ENCODE peak calls at places on chromosome 15, in ten cellular contexts. T is RPMI8226; G is CD8-positive, alpha-beta T cell; D is BJ; Y is ecto neural progenitor cell; J is head of caudate nucleus; X is AG08395; A is iPS DF 6.9; I is activated effector memory CD4-positive, alpha-beta T cell treated with Interleukin-2 at 50 U/mL for 16 hours; P is Daoy. V is an unnamed sample.

GRCh38 chr15:101773496-101774100 is 29.7 kb upstream of the OR4F6 start:
- DNase-seq in D (no peak), A (no peak), P (no peak), X (no peak), I (no peak), T (peak), Y (no peak), G (no peak), J (no peak), V (no peak)

GRCh38 chr15:63157891-63158431 is 684 bp upstream of the RPS27L start:
- DNase-seq in P (peak), T (peak), A (peak), J (peak), I (no peak), D (peak), G (peak), Y (peak), X (peak), V (peak)

GRCh38 chr15:53506370-53506769 is 253.1 kb downstream of the WDR72 start:
- DNase-seq in J (no peak), X (no peak), D (no peak), A (no peak), G (no peak), T (peak), I (no peak), Y (no peak), P (no peak), V (no peak)

GRCh38 chr15:90441011-90441410 is 53.0 kb downstream of the IQGAP1 start:
- DNase-seq in P (no peak), J (no peak), D (no peak), T (no peak), Y (no peak), X (no peak), A (no peak), I (no peak), G (no peak), V (no peak)

GRCh38 chr15:76533060-76533955 is 196.7 kb downstream of the ISL2 start:
- DNase-seq in D (no peak), P (no peak), I (no peak), J (no peak), Y (no peak), A (no peak), T (no peak), G (no peak), X (no peak), V (no peak)

GRCh38 chr15:95019907-95020306 is 788.5 kb downstream of the MCTP2 start:
- DNase-seq in G (no peak), X (no peak), A (no peak), T (peak), I (no peak), D (no peak), J (no peak), Y (no peak), P (no peak), V (no peak)

GRCh38 chr15:89822030-89822429 is 7.4 kb upstream of the ANPEP start:
- DNase-seq in T (peak), Y (no peak), A (no peak), X (peak), G (no peak), D (no peak), I (no peak), J (no peak), P (peak), V (no peak)

GRCh38 chr15:48385431-48385830 is 54.2 kb downstream of the DUT start:
- DNase-seq in A (no peak), X (peak), I (no peak), J (no peak), P (peak), G (no peak), Y (no peak), D (peak), T (no peak), V (peak)

GRCh38 chr15:97684249-97684648 is 276.3 kb upstream of the ARRDC4 start:
- DNase-seq in D (no peak), I (no peak), A (no peak), X (no peak), G (no peak), T (peak), Y (no peak), J (no peak), P (peak), V (no peak)

GRCh38 chr15:66772967-66773873 is 71.2 kb downstream of the SMAD6 start:
- DNase-seq in D (no peak), A (no peak), T (no peak), X (no peak), J (no peak), Y (no peak), P (no peak), G (no peak), I (no peak), V (peak)

GRCh38 chr15:94674251-94674650 is 442.9 kb downstream of the MCTP2 start:
- DNase-seq in D (no peak), P (peak), I (no peak), G (no peak), Y (no peak), X (no peak), A (no peak), J (no peak), T (no peak), V (peak)

GRCh38 chr15:41806291-41807181 is 21.4 kb upstream of the JMJD7 start:
- DNase-seq in X (no peak), Y (no peak), J (no peak), D (no peak), P (no peak), G (no peak), T (peak), I (no peak), A (no peak), V (no peak)

GRCh38 chr15:27045796-27046195 is 74.8 kb downstream of the GABRG3 start:
- DNase-seq in I (no peak), A (no peak), D (no peak), Y (no peak), G (no peak), P (no peak), X (no peak), T (no peak), J (no peak), V (no peak)

GRCh38 chr15:72493220-72493619 is 19.1 kb downstream of the ARIH1 start:
- DNase-seq in A (no peak), D (no peak), J (no peak), X (no peak), I (no peak), T (no peak), G (no peak), Y (no peak), P (no peak), V (no peak)

GRCh38 chr15:101692799-101693198 is 31.5 kb downstream of the TARS3 start:
- DNase-seq in P (no peak), J (no peak), G (no peak), Y (no peak), X (no peak), D (no peak), A (no peak), I (no peak), T (no peak), V (no peak)

GRCh38 chr15:101242999-101243336 is 8.9 kb downstream of the CHSY1 start:
- DNase-seq in D (no peak), G (no peak), X (no peak), P (peak), I (no peak), A (no peak), J (no peak), Y (no peak), T (no peak), V (no peak)

GRCh38 chr15:42911058-42911592 is 9.5 kb downstream of the TTBK2 start:
- DNase-seq in A (no peak), I (no peak), D (peak), J (no peak), P (no peak), Y (no peak), G (no peak), T (no peak), X (peak), V (peak)

GRCh38 chr15:75723847-75724660 is 11.4 kb upstream of the CSPG4 start:
- DNase-seq in G (no peak), I (no peak), Y (no peak), D (peak), T (peak), J (peak), A (no peak), X (peak), P (peak), V (peak)

GRCh38 chr15:95601525-95601924 is 729.0 kb upstream of the NR2F2 start:
- DNase-seq in J (no peak), G (no peak), X (no peak), D (no peak), T (no peak), Y (no peak), P (no peak), A (no peak), I (no peak), V (no peak)

GRCh38 chr15:88060383-88060782 is 196.2 kb downstream of the NTRK3 start:
- DNase-seq in D (no peak), I (no peak), Y (no peak), A (no peak), P (no peak), T (no peak), X (no peak), J (no peak), G (no peak), V (no peak)

GRCh38 chr15:62532367-62532766 is 367.3 kb upstream of the C2CD4B start:
- DNase-seq in I (no peak), P (no peak), A (no peak), G (no peak), T (no peak), J (no peak), X (no peak), Y (no peak), D (no peak), V (no peak)

GRCh38 chr15:59271595-59272201 is 65.1 kb downstream of the LDHAL6B start:
- DNase-seq in I (no peak), J (no peak), A (no peak), P (no peak), T (no peak), Y (no peak), G (no peak), D (no peak), X (no peak), V (no peak)

GRCh38 chr15:66631616-66632263 is 65.9 kb upstream of the LCTL start:
- DNase-seq in G (no peak), D (no peak), P (no peak), Y (no peak), X (no peak), T (no peak), J (no peak), A (no peak), I (no peak), V (no peak)

GRCh38 chr15:39706252-39706651 is 76.4 kb downstream of the FSIP1 start:
- DNase-seq in J (no peak), P (no peak), Y (no peak), T (no peak), I (no peak), X (no peak), D (no peak), A (no peak), G (no peak), V (no peak)

GRCh38 chr15:29125382-29126207 is 144.0 kb downstream of the NSMCE3 start:
- DNase-seq in G (no peak), X (no peak), Y (no peak), A (no peak), T (no peak), P (no peak), I (no peak), D (no peak), J (no peak), V (no peak)

GRCh38 chr15:41631880-41632279 is 28.3 kb upstream of the MGA start:
- DNase-seq in J (no peak), I (no peak), G (no peak), P (no peak), D (no peak), X (no peak), A (no peak), Y (no peak), T (no peak), V (no peak)

GRCh38 chr15:45715528-45715927 is 80.7 kb downstream of the SQOR start:
- DNase-seq in D (no peak), G (no peak), J (no peak), A (no peak), I (no peak), T (no peak), Y (no peak), P (no peak), X (peak), V (peak)

GRCh38 chr15:72535911-72536310 is 61.8 kb downstream of the ARIH1 start:
- DNase-seq in D (no peak), Y (no peak), T (no peak), J (no peak), I (no peak), A (no peak), G (no peak), P (no peak), X (peak), V (no peak)

GRCh38 chr15:79629687-79630086 is 197.6 kb downstream of the MINAR1 start:
- DNase-seq in D (no peak), A (no peak), I (no peak), J (no peak), X (peak), Y (no peak), G (no peak), T (no peak), P (no peak), V (peak)

GRCh38 chr15:90845201-90845949 is 23.0 kb upstream of the FURIN start:
- DNase-seq in A (no peak), I (no peak), P (peak), J (no peak), X (peak), T (peak), Y (no peak), D (peak), G (no peak), V (peak)

GRCh38 chr15:29259233-29259632 is 10.4 kb downstream of the NSMCE3 start:
- DNase-seq in X (no peak), P (no peak), T (no peak), A (no peak), I (no peak), Y (no peak), G (no peak), D (no peak), J (no peak), V (no peak)

V was measured in fibroblast of lung.